ENCODE peak calls at places on chromosomes 1 and 21, in ten cellular contexts. Z, S, M, P, O, F, J, U, Y and B are unnamed samples.

GRCh38 chr1:89069955-89070354 is 4.9 kb upstream of the GBP1 start:
- DNase-seq in Z (no peak), S (peak), M (no peak), P (no peak), O (no peak), F (no peak), J (peak), U (no peak), Y (no peak), B (no peak)

GRCh38 chr1:156684227-156684782 is 7.1 kb upstream of the NES start:
- DNase-seq in Z (no peak), S (no peak), M (no peak), P (no peak), O (no peak), F (no peak), J (peak), U (no peak), Y (no peak), B (no peak)

GRCh38 chr1:108049083-108049819 is 84.3 kb upstream of the VAV3 start:
- DNase-seq in Z (no peak), S (peak), M (no peak), P (peak), O (peak), F (peak), J (peak), U (no peak), Y (peak), B (peak)

GRCh38 chr1:115679141-115679611 is 37.4 kb downstream of the VANGL1 start:
- DNase-seq in Z (no peak), S (peak), M (no peak), P (peak), O (peak), F (no peak), J (peak), U (no peak), Y (peak), B (no peak)

GRCh38 chr21:16842716-16843115 is 670.1 kb upstream of the CXADR start:
- DNase-seq in Z (no peak), S (peak), M (no peak), P (no peak), O (no peak), F (no peak), J (peak), U (no peak), Y (no peak), B (no peak)

GRCh38 chr1:156118175-156118868 is 3.8 kb downstream of the LMNA start:
- DNase-seq in Z (no peak), S (no peak), M (peak), P (peak), O (no peak), F (no peak), J (no peak), U (no peak), Y (no peak), B (no peak)

GRCh38 chr1:99935534-99935933 is 34.3 kb upstream of the SLC35A3 start:
- DNase-seq in Z (no peak), S (no peak), M (no peak), P (no peak), O (no peak), F (no peak), J (no peak), U (no peak), Y (no peak), B (no peak)

GRCh38 chr1:152190589-152190988 is 31.6 kb upstream of the RPTN start:
- DNase-seq in Z (no peak), S (peak), M (no peak), P (no peak), O (no peak), F (no peak), J (peak), U (no peak), Y (no peak), B (no peak)

GRCh38 chr21:39385299-39386145 is 36.6 kb upstream of the HMGN1 start:
- DNase-seq in Z (peak), S (peak), M (peak), P (peak), O (peak), F (no peak), J (peak), U (peak), Y (peak), B (no peak)

GRCh38 chr1:206911064-206911663 is 10.6 kb downstream of the FCMR start:
- DNase-seq in Z (no peak), S (peak), M (no peak), P (no peak), O (peak), F (peak), J (peak), U (peak), Y (peak), B (no peak)

GRCh38 chr1:41365772-41366427 is 4.7 kb downstream of the FOXO6 start:
- DNase-seq in Z (no peak), S (no peak), M (peak), P (no peak), O (no peak), F (peak), J (no peak), U (peak), Y (no peak), B (no peak)

GRCh38 chr1:71222668-71223067 is 141.8 kb upstream of the ZRANB2 start:
- DNase-seq in Z (no peak), S (no peak), M (no peak), P (no peak), O (no peak), F (no peak), J (peak), U (no peak), Y (no peak), B (no peak)

GRCh38 chr1:43267818-43268425 is 1.9 kb upstream of the TMEM125 start:
- DNase-seq in Z (no peak), S (no peak), M (no peak), P (no peak), O (no peak), F (no peak), J (no peak), U (no peak), Y (no peak), B (no peak)

GRCh38 chr1:235646463-235646862 is 3.1 kb downstream of the GNG4 start:
- DNase-seq in Z (no peak), S (no peak), M (no peak), P (no peak), O (no peak), F (no peak), J (no peak), U (no peak), Y (no peak), B (no peak)

GRCh38 chr1:107048255-107048654 is 8.2 kb upstream of the PRMT6 start:
- DNase-seq in Z (no peak), S (no peak), M (no peak), P (no peak), O (no peak), F (no peak), J (no peak), U (no peak), Y (no peak), B (no peak)

GRCh38 chr1:43548285-43549271 is 17.9 kb downstream of the PTPRF start:
- DNase-seq in Z (no peak), S (no peak), M (peak), P (no peak), O (peak), F (no peak), J (no peak), U (no peak), Y (no peak), B (no peak)

GRCh38 chr1:229452956-229453801 is 19.3 kb upstream of the ACTA1 start:
- DNase-seq in Z (no peak), S (peak), M (no peak), P (no peak), O (no peak), F (no peak), J (peak), U (no peak), Y (no peak), B (no peak)

GRCh38 chr1:14599173-14599754 is 779 bp downstream of the KAZN start:
- DNase-seq in Z (no peak), S (peak), M (no peak), P (no peak), O (no peak), F (peak), J (no peak), U (peak), Y (no peak), B (peak)

GRCh38 chr21:40054403-40054802 is 187.2 kb downstream of the PCP4 start:
- DNase-seq in Z (no peak), S (no peak), M (peak), P (no peak), O (no peak), F (no peak), J (peak), U (no peak), Y (no peak), B (no peak)

GRCh38 chr1:92184632-92185031 is 33.1 kb upstream of the C1orf146 start:
- DNase-seq in Z (no peak), S (peak), M (no peak), P (no peak), O (no peak), F (no peak), J (peak), U (no peak), Y (peak), B (no peak)

GRCh38 chr1:151024540-151025146 is 11.7 kb upstream of the BNIPL start:
- DNase-seq in Z (peak), S (peak), M (peak), P (peak), O (peak), F (peak), J (peak), U (peak), Y (peak), B (peak)

GRCh38 chr1:30645807-30646206 is 77.6 kb downstream of the MATN1 start:
- DNase-seq in Z (no peak), S (no peak), M (no peak), P (no peak), O (peak), F (no peak), J (no peak), U (no peak), Y (peak), B (no peak)

GRCh38 chr1:62281922-62282555 is 37.2 kb downstream of the KANK4 start:
- DNase-seq in Z (no peak), S (no peak), M (no peak), P (no peak), O (no peak), F (no peak), J (no peak), U (no peak), Y (no peak), B (no peak)

GRCh38 chr1:66927528-66927927 is 2.7 kb downstream of the MIER1 start:
- DNase-seq in Z (no peak), S (no peak), M (no peak), P (no peak), O (no peak), F (no peak), J (no peak), U (no peak), Y (no peak), B (no peak)

GRCh38 chr1:112368198-112368597 is 27.8 kb upstream of the CTTNBP2NL start:
- DNase-seq in Z (no peak), S (no peak), M (no peak), P (no peak), O (no peak), F (no peak), J (no peak), U (no peak), Y (no peak), B (no peak)

GRCh38 chr1:65431111-65431705 is 10.7 kb downstream of the LEPR start:
- DNase-seq in Z (no peak), S (peak), M (no peak), P (no peak), O (no peak), F (peak), J (peak), U (peak), Y (peak), B (no peak)
- TF ChIP-seq CTCF in Z (peak), S (peak), M (peak), P (peak), O (peak), F (peak), J (peak), U (peak), Y (peak), B (peak)

DNA sequence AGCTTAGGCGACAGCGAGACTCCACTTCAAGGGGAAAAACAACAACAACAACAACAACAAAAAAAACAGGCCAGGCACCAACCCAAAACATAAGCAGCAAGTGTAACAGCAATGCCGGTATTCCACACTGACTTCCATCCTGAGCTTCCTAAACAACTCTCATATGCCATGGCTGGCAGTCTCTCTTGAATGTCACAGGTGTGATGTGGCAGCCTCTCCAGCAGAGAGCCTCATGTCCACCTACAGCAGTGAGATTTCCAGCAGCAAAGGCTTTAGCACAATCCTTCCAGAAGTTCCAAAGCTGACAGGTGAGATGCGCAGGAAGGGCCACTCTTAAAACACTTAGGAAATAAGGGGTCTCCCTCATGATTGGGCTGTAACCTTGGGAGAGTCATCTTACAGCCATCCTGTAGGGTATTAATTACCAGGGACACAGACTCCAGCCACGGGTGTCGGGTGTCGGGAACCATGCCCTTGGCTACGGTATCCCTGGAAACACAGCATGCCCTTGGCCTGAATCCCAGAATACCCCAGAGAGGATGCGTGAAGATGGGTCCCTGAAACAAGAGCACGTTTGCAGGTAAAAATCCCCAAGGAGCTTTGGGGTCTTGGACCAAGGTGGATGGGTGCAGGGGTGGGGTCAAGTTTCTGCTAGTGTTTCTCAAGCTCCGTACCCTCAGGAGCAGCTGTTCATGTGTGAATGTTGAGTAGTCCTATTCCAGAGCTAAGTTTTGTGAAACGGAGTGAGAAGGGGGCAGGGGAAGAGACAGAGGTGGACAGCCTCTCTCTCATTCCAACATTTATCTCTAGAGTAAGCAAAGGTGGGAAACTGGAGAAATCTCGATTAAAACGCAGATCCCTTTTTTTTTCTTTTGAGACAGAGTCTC is 31.4 kb downstream of the CLSTN1 start:
- DNase-seq in Z (no peak), S (peak), M (no peak), P (no peak), O (no peak), F (peak), J (peak), U (no peak), Y (no peak), B (no peak)
- TF ChIP-seq CTCF in Z (no peak), S (no peak), M (no peak), P (no peak), O (no peak), F (no peak), J (no peak), U (no peak), Y (no peak), B (no peak)

GRCh38 chr1:19067187-19067911 is 110.9 kb upstream of the IFFO2 start:
- DNase-seq in Z (no peak), S (no peak), M (peak), P (no peak), O (no peak), F (no peak), J (peak), U (no peak), Y (no peak), B (peak)
- TF ChIP-seq CTCF in Z (no peak), S (no peak), M (no peak), P (peak), O (no peak), F (no peak), J (no peak), U (no peak), Y (peak), B (no peak)

GRCh38 chr1:45793942-45794604 is 9.3 kb upstream of the MAST2 start:
- DNase-seq in Z (no peak), S (no peak), M (no peak), P (no peak), O (no peak), F (no peak), J (no peak), U (no peak), Y (no peak), B (no peak)
- TF ChIP-seq CTCF in Z (no peak), S (no peak), M (no peak), P (no peak), O (no peak), F (no peak), J (no peak), U (no peak), Y (peak), B (no peak)

DNA sequence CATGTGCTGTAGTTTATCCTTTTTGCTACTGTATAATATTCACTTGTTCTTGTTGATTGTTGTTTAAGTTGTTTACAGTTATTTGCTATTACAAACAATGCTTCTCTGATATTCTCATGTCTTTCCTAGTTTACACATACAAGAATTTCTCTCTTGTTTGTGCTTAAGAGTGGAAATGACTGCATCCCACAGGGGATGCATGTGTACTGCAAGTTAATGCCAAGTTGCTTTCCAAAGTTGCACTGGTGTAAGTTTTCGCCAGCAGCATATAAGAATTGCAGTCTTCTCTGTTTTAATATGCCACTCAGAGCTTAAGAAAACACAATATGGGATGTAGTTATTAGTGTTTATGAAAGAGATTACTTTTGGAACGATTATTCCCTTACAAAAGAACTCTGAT is 97.7 kb downstream of the NEK7 start:
- DNase-seq in Z (no peak), S (peak), M (no peak), P (no peak), O (no peak), F (no peak), J (no peak), U (no peak), Y (no peak), B (no peak)
- TF ChIP-seq CTCF in Z (no peak), S (peak), M (no peak), P (peak), O (no peak), F (peak), J (peak), U (no peak), Y (peak), B (peak)

DNA sequence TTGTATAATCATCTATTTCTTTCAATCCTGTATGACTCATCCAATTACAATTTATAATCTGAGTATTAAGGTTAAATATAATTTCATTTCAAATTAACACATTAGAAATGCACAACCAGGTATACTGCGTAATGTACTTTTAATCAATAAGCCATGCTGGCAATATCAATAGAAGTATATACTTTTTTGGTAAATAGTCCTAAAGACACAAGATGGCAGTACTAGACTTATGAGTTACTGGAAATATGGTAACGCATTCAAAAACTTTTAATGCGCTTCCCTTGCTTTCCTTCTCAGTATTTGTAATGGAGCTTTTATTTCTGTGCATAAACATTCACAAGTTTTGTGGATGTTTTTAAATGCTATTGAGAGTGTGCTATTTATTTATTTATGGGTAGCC is 1162.0 kb upstream of the TMPRSS15 start:
- DNase-seq in Z (no peak), S (no peak), M (no peak), P (no peak), O (no peak), F (no peak), J (no peak), U (no peak), Y (no peak), B (no peak)
- TF ChIP-seq CTCF in Z (no peak), S (no peak), M (no peak), P (no peak), O (no peak), F (no peak), J (no peak), U (no peak), Y (no peak), B (no peak)

GRCh38 chr1:172608098-172608601 is 50.8 kb upstream of the FASLG start:
- DNase-seq in Z (no peak), S (no peak), M (no peak), P (no peak), O (no peak), F (no peak), J (no peak), U (no peak), Y (no peak), B (no peak)

GRCh38 chr1:172603816-172604215 is 55.1 kb upstream of the FASLG start:
- DNase-seq in Z (no peak), S (no peak), M (no peak), P (no peak), O (no peak), F (no peak), J (no peak), U (no peak), Y (no peak), B (no peak)

GRCh38 chr1:172605641-172606040 is 53.3 kb upstream of the FASLG start:
- DNase-seq in Z (no peak), S (no peak), M (no peak), P (no peak), O (no peak), F (no peak), J (no peak), U (no peak), Y (no peak), B (no peak)

GRCh38 chr1:172609528-172609927 is 49.4 kb upstream of the FASLG start:
- DNase-seq in Z (no peak), S (peak), M (no peak), P (no peak), O (no peak), F (peak), J (peak), U (no peak), Y (no peak), B (no peak)

DNA sequence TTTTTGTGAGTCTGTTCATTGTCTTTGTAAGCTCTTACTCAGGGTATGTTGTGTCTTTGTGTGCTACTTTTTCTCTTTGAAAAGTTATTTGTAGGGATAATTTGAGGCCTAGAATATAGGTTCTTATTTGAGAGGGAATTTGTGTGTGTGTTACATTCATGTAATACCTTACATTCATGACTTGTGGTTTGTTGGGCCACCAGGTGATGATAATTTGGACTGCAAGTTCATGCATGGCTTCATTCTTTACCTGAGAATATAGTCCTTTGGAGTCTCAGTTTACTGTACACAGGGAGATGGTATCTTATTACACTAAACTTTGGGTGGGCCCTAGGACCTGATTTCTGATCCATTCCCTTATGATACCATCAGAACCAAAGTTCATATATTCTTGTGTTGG is 51.8 kb upstream of the FASLG start:
- DNase-seq in Z (no peak), S (no peak), M (no peak), P (no peak), O (no peak), F (no peak), J (no peak), U (no peak), Y (no peak), B (no peak)
- TF ChIP-seq CTCF in Z (no peak), S (no peak), M (no peak), P (no peak), O (no peak), F (no peak), J (no peak), U (no peak), Y (no peak), B (no peak)